ENCODE peak calls at places on chromosomes 2 and 18, in ten cellular contexts. B is HCT116, A is tibial artery, V is dorsolateral prefrontal cortex, G is GM12865, N is HFFc6, C is mucosa of descending colon, L is endothelial cell, S is NB4, Y is progenitor cell of endocrine pancreas. I is an unnamed sample.

GRCh38 chr2:167001165-167001564 is 112.9 kb downstream of the XIRP2 start:
- DNase-seq in A (no peak), N (no peak), G (no peak), L (no peak), C (no peak), Y (no peak), S (no peak), V (no peak), B (no peak), I (no peak)

GRCh38 chr2:67210430-67210829 is 186.7 kb upstream of the ETAA1 start:
- DNase-seq in B (no peak), G (no peak), N (no peak), Y (no peak), V (no peak), S (no peak), A (no peak), L (no peak), C (no peak), I (no peak)

GRCh38 chr2:216391401-216391800 is 19.1 kb upstream of the MARCHF4 start:
- DNase-seq in C (no peak), A (no peak), Y (no peak), S (no peak), V (no peak), N (peak), G (no peak), B (no peak), L (no peak), I (no peak)

GRCh38 chr2:172239944-172240590 is 137.4 kb upstream of the DLX2 start:
- DNase-seq in C (no peak), B (no peak), V (no peak), S (no peak), N (peak), Y (no peak), L (no peak), G (no peak), A (no peak), I (no peak)

GRCh38 chr2:64448069-64448468 is 5.9 kb upstream of the LGALSL start:
- DNase-seq in B (no peak), S (no peak), N (no peak), L (no peak), Y (no peak), A (no peak), C (no peak), V (no peak), G (no peak), I (no peak)

GRCh38 chr2:153663371-153663770 is 184.8 kb upstream of the RPRM start:
- DNase-seq in B (no peak), Y (no peak), C (no peak), S (no peak), G (no peak), V (no peak), L (no peak), A (no peak), N (no peak), I (no peak)

GRCh38 chr2:15112216-15112615 is 448.9 kb downstream of the NBAS start:
- DNase-seq in L (no peak), Y (no peak), A (no peak), N (peak), S (peak), C (no peak), V (no peak), B (peak), G (peak), I (no peak)

GRCh38 chr18:78861116-78861515 is 118.5 kb upstream of the SALL3 start:
- DNase-seq in A (no peak), N (no peak), Y (no peak), V (no peak), L (no peak), G (no peak), S (no peak), C (no peak), B (no peak), I (no peak)

GRCh38 chr2:19351499-19351898 is 6.9 kb downstream of the OSR1 start:
- DNase-seq in V (no peak), L (no peak), S (no peak), C (no peak), B (no peak), N (no peak), A (no peak), Y (no peak), G (no peak), I (no peak)

GRCh38 chr2:206642075-206643025 is at the start of gene FAM237A:
- DNase-seq in Y (peak), G (peak), C (no peak), A (no peak), S (peak), V (peak), B (peak), L (peak), N (no peak), I (no peak)

GRCh38 chr2:236133410-236134012 is 34.7 kb downstream of the GBX2 start:
- DNase-seq in V (no peak), S (no peak), N (no peak), G (no peak), B (no peak), C (no peak), A (no peak), L (no peak), Y (no peak), I (no peak)

GRCh38 chr2:187504312-187504921 is 49.8 kb downstream of the TFPI start:
- DNase-seq in S (no peak), C (no peak), L (no peak), B (no peak), A (no peak), V (no peak), Y (no peak), G (no peak), N (no peak), I (no peak)

GRCh38 chr2:37774976-37775907 is 103.8 kb upstream of the CDC42EP3 start:
- DNase-seq in N (no peak), C (no peak), Y (no peak), L (no peak), V (no peak), A (no peak), B (no peak), S (no peak), G (no peak), I (no peak)

GRCh38 chr2:228689049-228689448 is 507.6 kb upstream of the SPHKAP start:
- DNase-seq in L (peak), N (no peak), Y (peak), G (no peak), C (no peak), S (peak), V (no peak), A (no peak), B (no peak), I (no peak)

GRCh38 chr2:150465703-150466569 is 21.5 kb downstream of the RND3 start:
- DNase-seq in C (no peak), B (no peak), Y (no peak), N (peak), V (no peak), L (no peak), S (no peak), A (no peak), G (no peak), I (no peak)

GRCh38 chr2:39320162-39320561 is 76.4 kb upstream of the CDKL4 start:
- DNase-seq in G (no peak), Y (no peak), V (no peak), N (no peak), L (no peak), S (no peak), C (no peak), B (no peak), A (no peak), I (no peak)

GRCh38 chr2:16553222-16553621 is 112.4 kb downstream of the CYRIA start:
- DNase-seq in V (peak), G (peak), C (no peak), S (peak), B (peak), L (peak), N (no peak), Y (peak), A (peak), I (no peak)

GRCh38 chr18:8654482-8655451 is 45.5 kb downstream of the RAB12 start:
- DNase-seq in Y (no peak), G (no peak), C (no peak), A (no peak), B (no peak), S (peak), N (peak), L (no peak), V (no peak), I (no peak)

GRCh38 chr2:5227062-5227699 is 465.0 kb upstream of the SOX11 start:
- DNase-seq in N (no peak), A (no peak), V (no peak), L (no peak), B (no peak), S (no peak), C (no peak), Y (no peak), G (no peak), I (no peak)

GRCh38 chr18:60200558-60200957 is 172.0 kb downstream of the MC4R start:
- DNase-seq in C (no peak), A (no peak), Y (no peak), L (no peak), N (no peak), S (no peak), B (no peak), G (no peak), V (no peak), I (no peak)

GRCh38 chr2:45578056-45578843 is 32.8 kb downstream of the SRBD1 start:
- DNase-seq in C (peak), G (peak), A (no peak), Y (no peak), S (peak), B (no peak), N (peak), L (peak), V (no peak), I (no peak)

GRCh38 chr18:36297419-36298112 is at the start of gene FHOD3:
- DNase-seq in A (peak), N (peak), V (peak), G (peak), C (peak), L (peak), Y (peak), B (no peak), S (no peak), I (no peak)

GRCh38 chr2:50547521-50547920 is 484.4 kb downstream of the NRXN1 start:
- DNase-seq in N (no peak), G (no peak), S (no peak), A (no peak), V (no peak), Y (no peak), C (no peak), B (no peak), L (no peak), I (no peak)

GRCh38 chr2:207867905-207868304 is 98.2 kb upstream of the FZD5 start:
- DNase-seq in G (no peak), B (no peak), A (no peak), N (no peak), S (no peak), C (no peak), L (no peak), V (no peak), Y (no peak), I (no peak)

GRCh38 chr18:30940952-30941539 is 101.5 kb downstream of the DSC3 start:
- DNase-seq in G (no peak), L (no peak), A (no peak), Y (no peak), V (no peak), S (no peak), C (no peak), B (no peak), N (no peak), I (no peak)

GRCh38 chr18:9126337-9126736 is 10.2 kb upstream of the ANKRD12 start:
- DNase-seq in L (no peak), C (no peak), B (no peak), G (no peak), V (no peak), Y (no peak), S (no peak), A (no peak), N (no peak), I (no peak)

GRCh38 chr2:75035444-75036353 is 77.3 kb downstream of the POLE4 start:
- DNase-seq in B (no peak), G (no peak), L (no peak), C (no peak), Y (no peak), V (no peak), A (no peak), N (no peak), S (peak), I (no peak)

DNA sequence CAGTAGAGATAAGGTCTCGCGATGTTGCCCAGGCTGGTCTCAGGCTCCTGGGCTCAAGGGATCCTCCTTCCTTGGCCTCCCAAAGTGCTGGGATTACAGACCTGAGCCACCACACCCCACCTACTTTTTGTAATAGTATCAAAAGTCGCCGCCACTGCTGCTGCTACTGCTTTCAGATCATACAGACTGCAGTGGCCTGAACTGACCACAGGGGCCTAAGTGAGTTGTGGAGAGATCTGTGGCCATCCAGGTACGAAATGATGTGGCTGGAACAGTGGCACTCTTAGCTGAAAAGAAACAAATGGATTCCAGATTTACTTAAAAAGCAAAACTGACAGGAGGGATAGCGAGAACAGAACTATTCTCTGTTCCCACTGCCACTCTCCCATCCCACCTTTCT is 32.9 kb upstream of the POMC start:
- DNase-seq in N (no peak), V (no peak), B (peak), A (no peak), C (no peak), L (no peak), S (no peak), G (peak), Y (no peak), I (no peak)
- TF ChIP-seq CTCF in N (peak), V (no peak), B (no peak), A (no peak), C (no peak), L (peak), S (peak), G (peak), Y (peak), I (no peak)

GRCh38 chr2:47076126-47076506 is 79.0 kb downstream of the STPG4 start:
- DNase-seq in G (no peak), A (no peak), L (no peak), B (no peak), N (no peak), Y (no peak), S (no peak), C (no peak), V (no peak), I (no peak)

GRCh38 chr2:47073641-47074040 is 81.5 kb downstream of the STPG4 start:
- DNase-seq in S (no peak), A (no peak), V (no peak), C (peak), L (no peak), Y (no peak), G (no peak), B (no peak), N (no peak), I (no peak)

GRCh38 chr2:47074691-47075090 is 80.4 kb downstream of the STPG4 start:
- DNase-seq in B (no peak), N (no peak), S (no peak), V (no peak), A (no peak), C (no peak), G (no peak), L (no peak), Y (no peak), I (no peak)

GRCh38 chr2:47076586-47077441 is 78.3 kb downstream of the STPG4 start:
- DNase-seq in G (no peak), L (no peak), N (peak), B (peak), S (no peak), A (peak), C (no peak), Y (no peak), V (no peak), I (no peak)

DNA sequence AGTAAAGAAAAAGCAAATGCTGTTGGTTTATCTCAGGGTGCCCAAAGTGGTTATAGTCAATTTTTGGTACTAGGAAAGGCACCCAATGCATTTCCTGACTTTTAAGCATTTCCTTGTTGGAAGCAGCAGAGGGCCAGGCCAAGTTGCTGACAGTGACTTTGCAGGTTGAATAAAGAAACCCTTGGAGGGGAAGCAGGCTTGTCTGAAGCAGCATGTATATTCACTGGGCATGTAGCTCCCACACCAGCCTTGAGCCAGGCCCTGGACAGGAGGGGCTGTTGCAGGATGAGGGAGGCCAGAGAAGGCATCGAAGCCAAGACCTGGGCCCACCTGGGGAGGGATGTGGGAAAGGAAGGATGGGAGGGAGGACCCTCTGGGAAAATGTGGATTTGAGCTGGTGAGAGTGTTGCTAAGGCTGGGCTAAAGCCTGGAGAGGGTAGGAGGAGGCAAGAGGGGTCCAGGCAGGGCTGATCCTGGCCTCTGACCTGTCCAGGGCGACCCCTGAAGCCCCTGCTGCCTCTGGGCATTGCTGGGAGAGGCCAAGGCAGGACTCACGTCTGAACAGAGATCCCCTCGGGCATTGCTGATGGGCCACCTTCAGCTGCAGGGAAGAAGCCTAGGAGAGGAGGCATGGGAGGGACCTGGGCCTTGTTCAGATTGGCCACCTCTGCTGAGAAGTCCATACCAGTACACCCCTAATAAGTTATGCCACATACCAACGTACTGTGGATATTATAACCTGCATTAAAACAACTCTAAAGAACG is 79.6 kb downstream of the STPG4 start:
- DNase-seq in G (no peak), S (no peak), N (peak), L (no peak), A (no peak), V (no peak), B (no peak), Y (no peak), C (no peak), I (no peak)
- TF ChIP-seq CTCF in G (no peak), S (no peak), N (peak), L (no peak), A (no peak), V (no peak), B (no peak), Y (no peak), C (no peak), I (no peak)

GRCh38 chr2:23335550-23335949 is 49.4 kb upstream of the KLHL29 start:
- DNase-seq in G (no peak), S (no peak), L (no peak), C (no peak), N (no peak), Y (no peak), A (no peak), V (no peak), B (no peak), I (no peak)

GRCh38 chr2:23326322-23326721 is 58.7 kb upstream of the KLHL29 start:
- DNase-seq in G (no peak), S (no peak), B (no peak), Y (no peak), N (no peak), C (no peak), L (no peak), A (no peak), V (no peak), I (no peak)

GRCh38 chr2:23324281-23324680 is 60.7 kb upstream of the KLHL29 start:
- DNase-seq in L (no peak), V (no peak), A (no peak), Y (no peak), G (no peak), N (no peak), S (no peak), B (no peak), C (no peak), I (no peak)

GRCh38 chr2:23327897-23328296 is 57.1 kb upstream of the KLHL29 start:
- DNase-seq in N (no peak), Y (no peak), S (no peak), C (no peak), V (no peak), L (no peak), G (no peak), B (no peak), A (no peak), I (no peak)

DNA sequence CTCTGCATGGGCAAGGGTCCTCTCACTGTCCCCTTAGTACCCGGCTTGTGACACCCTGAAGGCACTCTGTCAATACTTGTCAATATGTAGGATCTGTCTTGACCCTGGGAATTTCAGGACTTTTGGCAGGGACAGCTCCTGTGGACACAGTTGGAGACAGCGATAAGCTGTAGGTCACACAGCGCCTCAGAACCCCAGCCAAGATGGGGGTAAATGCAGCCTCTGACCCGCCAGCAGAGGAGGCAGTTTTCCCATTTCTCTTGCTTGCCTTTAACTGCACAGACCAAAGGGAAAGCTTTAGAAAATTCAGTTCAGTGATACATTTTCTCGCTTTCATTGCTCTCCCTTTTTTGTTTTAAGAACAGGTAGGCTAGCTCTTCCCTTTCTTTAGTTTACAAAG is 54.8 kb upstream of the KLHL29 start:
- DNase-seq in G (peak), N (peak), V (no peak), B (no peak), A (no peak), Y (peak), S (peak), L (peak), C (no peak), I (no peak)
- TF ChIP-seq CTCF in G (peak), N (peak), V (no peak), B (peak), A (no peak), Y (peak), S (peak), L (no peak), C (no peak), I (no peak)

GRCh38 chr2:238398577-238398976 is 28.1 kb upstream of the ASB1 start:
- DNase-seq in L (no peak), B (no peak), Y (no peak), C (no peak), A (no peak), V (no peak), S (no peak), N (no peak), G (no peak), I (no peak)
- TF ChIP-seq CTCF in L (no peak), B (no peak), Y (no peak), C (no peak), A (no peak), V (no peak), S (no peak), N (no peak), G (no peak), I (no peak)

GRCh38 chr2:233553366-233553765 is 13.2 kb downstream of the USP40 start:
- DNase-seq in A (no peak), Y (no peak), S (no peak), G (no peak), L (no peak), V (no peak), N (no peak), B (no peak), C (no peak), I (no peak)

GRCh38 chr2:233551491-233551890 is 15.1 kb downstream of the USP40 start:
- DNase-seq in V (no peak), B (no peak), Y (no peak), L (no peak), N (no peak), A (no peak), G (no peak), S (no peak), C (no peak), I (no peak)

GRCh38 chr2:233556756-233557736 is 9.5 kb downstream of the USP40 start:
- DNase-seq in C (no peak), G (peak), N (peak), B (no peak), Y (no peak), V (no peak), L (no peak), S (peak), A (no peak), I (no peak)
- TF ChIP-seq CTCF in C (no peak), G (no peak), N (no peak), B (no peak), Y (no peak), V (no peak), L (no peak), S (no peak), A (no peak), I (no peak)

DNA sequence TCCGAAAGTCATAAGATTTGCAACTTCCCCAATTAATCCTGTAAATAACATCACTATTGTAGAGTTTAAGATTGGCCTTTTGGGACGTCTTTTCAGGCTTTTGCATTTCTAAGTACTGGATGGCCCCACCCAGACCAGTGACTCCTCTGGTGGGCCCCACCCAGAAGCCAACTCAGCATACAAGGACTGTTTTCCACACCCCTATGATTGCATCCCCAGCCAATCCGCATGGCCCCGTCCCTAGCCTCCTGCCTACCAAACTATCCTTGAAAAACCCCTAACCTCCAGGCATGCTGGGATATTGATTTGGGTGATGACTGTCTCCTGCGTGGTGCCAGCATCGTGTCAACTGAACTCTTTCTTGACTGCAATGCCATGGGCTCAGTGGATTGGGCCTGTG is 24.5 kb upstream of the TGIF1 start:
- DNase-seq in B (no peak), A (no peak), G (no peak), S (no peak), C (no peak), N (no peak), V (no peak), L (no peak), Y (no peak), I (no peak)
- TF ChIP-seq CTCF in B (no peak), A (no peak), G (no peak), S (no peak), C (no peak), N (no peak), V (no peak), L (no peak), Y (no peak), I (no peak)

I was measured in natural killer cell.